ENCODE peak calls at places on chromosomes 6 and 20, in ten cellular contexts. L, B, J, F, T, Z, N, Q, W and P are unnamed samples.

GRCh38 chr6:123803862-123804681 is at the start of gene NKAIN2:
- DNase-seq in L (no peak), Q (peak; percentile 14), T (peak; percentile 56), J (no peak), F (peak; percentile 37), N (peak; percentile 60), Z (no peak), W (no peak), B (no peak), P (peak; percentile 31)

GRCh38 chr20:20092852-20093251 is 40.5 kb downstream of the CFAP61 start:
- DNase-seq in W (no peak), Q (no peak), N (no peak), J (no peak), Z (no peak), T (no peak), B (no peak), F (no peak), L (peak; percentile 7), P (no peak)

GRCh38 chr6:157804448-157805327 is 18.4 kb upstream of the SNX9 start:
- DNase-seq in B (no peak), Q (no peak), Z (no peak), F (no peak), J (no peak), L (no peak), T (no peak), W (no peak), N (no peak), P (no peak)

GRCh38 chr6:46876126-46876525 is 45.6 kb downstream of the ADGRF5 start:
- DNase-seq in N (peak; percentile 20), Q (no peak), W (no peak), J (peak; percentile 53), Z (peak; percentile 99), B (no peak), T (peak; percentile 13), L (peak; percentile 28), F (peak; percentile 47), P (no peak)

GRCh38 chr6:150417899-150418824 is 49.4 kb downstream of the IYD start:
- DNase-seq in J (no peak), Q (peak; percentile 72), F (no peak), N (no peak), T (peak; percentile 91), W (peak; percentile 36), B (no peak), Z (peak; percentile 86), L (peak; percentile 93), P (peak; percentile 77)

GRCh38 chr20:38156888-38157634 is 8.0 kb downstream of the TGM2 start:
- DNase-seq in J (no peak), W (no peak), F (peak; percentile 44), L (no peak), Z (no peak), T (no peak), Q (no peak), N (no peak), B (peak; percentile 95), P (no peak)

GRCh38 chr6:3596736-3597135 is 139.9 kb upstream of the SLC22A23 start:
- DNase-seq in B (no peak), W (no peak), Z (no peak), Q (no peak), N (no peak), F (no peak), J (no peak), L (no peak), T (no peak), P (no peak)

GRCh38 chr20:47821481-47822100 is 36.3 kb upstream of the SULF2 start:
- DNase-seq in T (no peak), Z (peak; percentile 93), N (no peak), L (peak; percentile 4), Q (no peak), F (no peak), J (no peak), W (no peak), B (peak; percentile 43), P (no peak)

GRCh38 chr6:36926711-36927110 is 27.8 kb upstream of the PI16 start:
- DNase-seq in Q (no peak), T (no peak), B (no peak), N (no peak), Z (no peak), F (no peak), L (no peak), W (no peak), J (no peak), P (no peak)

GRCh38 chr6:80366721-80367120 is 260.2 kb downstream of the BCKDHB start:
- DNase-seq in Q (no peak), L (peak; percentile 18), W (no peak), N (no peak), F (no peak), J (no peak), B (no peak), Z (no peak), T (peak; percentile 23), P (no peak)

GRCh38 chr6:163620670-163621330 is 206.3 kb downstream of the QKI start:
- DNase-seq in F (no peak), B (peak; percentile 38), N (no peak), W (no peak), L (no peak), Q (no peak), Z (no peak), T (no peak), J (no peak), P (no peak)
- TF ChIP-seq CTCF in F (no peak), B (no peak), N (no peak), W (no peak), L (no peak), Q (no peak), Z (no peak), T (no peak), J (no peak), P (no peak)

DNA sequence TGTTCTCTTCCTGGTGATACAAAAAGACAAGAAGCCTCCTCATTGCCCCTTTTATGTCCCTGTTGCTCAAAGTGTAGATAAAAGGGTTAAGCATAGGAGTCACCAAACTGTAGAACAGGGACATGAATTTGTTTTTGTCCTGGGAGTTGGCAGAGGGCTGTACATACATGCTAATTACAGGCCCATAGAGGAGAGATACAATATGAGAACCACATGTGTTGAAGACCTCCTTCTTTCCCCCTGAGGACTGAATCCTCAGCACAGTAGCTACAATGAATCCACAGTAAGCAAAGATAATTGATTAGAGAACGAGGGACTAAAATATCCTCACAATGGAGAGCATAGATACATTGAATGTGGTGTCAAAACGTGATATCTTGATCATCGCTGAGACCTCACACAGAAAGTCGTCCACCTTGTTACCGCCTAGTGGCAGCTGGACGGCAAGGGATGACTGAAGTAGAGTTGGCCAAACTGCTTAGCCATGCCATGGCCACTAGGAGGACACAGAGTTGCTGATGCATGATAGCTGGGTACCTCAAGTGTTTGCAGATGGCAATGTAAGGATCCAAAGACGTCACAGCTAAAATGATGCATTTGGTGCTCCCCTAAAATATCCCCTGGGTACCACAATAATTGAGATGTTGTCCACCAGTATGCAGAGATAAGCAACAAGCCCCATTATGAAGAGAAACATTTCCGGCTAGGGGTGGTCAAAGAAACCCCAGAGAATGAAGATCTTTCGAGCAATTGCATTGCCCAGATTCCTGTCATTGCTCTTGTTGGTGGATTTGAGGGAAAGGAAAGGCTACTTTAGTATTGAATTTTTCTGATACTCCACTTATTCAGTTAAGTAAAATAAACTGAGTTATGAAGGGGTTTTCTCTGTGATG is 15.0 kb downstream of the OR2B3 start:
- DNase-seq in J (no peak), Z (peak; percentile 46), F (no peak), L (peak; percentile 15), N (peak; percentile 60), W (no peak), Q (peak; percentile 23), B (no peak), T (peak; percentile 45), P (peak; percentile 24)
- TF ChIP-seq CTCF in J (peak; percentile 17), Z (peak; percentile 77), F (peak; percentile 45), L (peak; percentile 53), N (peak; percentile 79), W (peak; percentile 60), Q (peak; percentile 44), B (no peak), T (peak; percentile 62), P (peak; percentile 44)

DNA sequence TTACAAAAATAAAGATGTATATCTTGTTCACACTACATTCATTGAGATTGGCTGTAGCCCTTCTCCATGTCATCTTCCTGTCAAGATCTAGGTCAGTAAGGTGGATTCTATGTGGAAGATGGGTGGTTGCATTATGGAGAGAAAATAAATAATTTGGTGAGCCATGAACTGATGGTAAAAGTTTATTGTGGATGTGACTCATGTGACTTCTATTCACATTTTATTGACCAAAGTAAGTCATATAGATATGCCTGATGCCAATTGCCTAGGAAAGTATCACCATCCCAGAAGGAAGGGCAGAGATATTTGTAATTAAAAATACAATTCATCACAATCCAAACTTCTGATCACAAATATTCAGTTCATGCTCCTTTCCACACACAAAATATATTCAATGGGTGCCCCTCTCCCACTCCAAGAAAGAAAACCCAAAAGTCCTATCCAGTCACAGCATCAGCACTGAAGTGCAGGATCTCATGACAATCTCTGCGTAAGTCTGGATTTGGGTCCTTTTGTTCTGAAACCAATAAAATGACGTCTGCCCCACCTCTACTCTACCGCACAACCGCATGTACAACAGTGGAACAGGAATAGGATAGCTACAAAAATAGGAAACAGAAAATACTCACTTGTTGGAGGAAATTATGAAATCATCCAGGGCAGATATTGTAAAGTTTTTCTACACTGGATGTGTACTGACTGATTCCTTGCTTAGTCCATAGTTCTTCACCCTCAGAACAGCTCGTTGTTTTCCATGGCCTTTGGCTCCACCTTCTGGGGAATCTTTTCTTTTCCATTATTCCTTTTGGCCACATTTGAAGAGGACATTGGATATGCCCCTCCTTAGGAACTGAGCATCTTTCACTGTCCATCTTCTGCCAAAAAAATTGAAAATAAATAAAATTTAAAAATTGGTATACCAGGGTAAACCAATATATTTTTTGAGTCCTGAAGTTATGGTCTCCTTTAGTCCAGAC is 16.1 kb upstream of the SLC17A3 start:
- DNase-seq in T (peak; percentile 66), N (no peak), L (peak; percentile 32), J (no peak), Z (peak; percentile 46), F (no peak), W (no peak), Q (no peak), B (no peak), P (no peak)
- TF ChIP-seq CTCF in T (peak; percentile 58), N (peak; percentile 34), L (peak; percentile 57), J (peak; percentile 35), Z (peak; percentile 36), F (peak; percentile 58), W (peak; percentile 12), Q (peak; percentile 11), B (peak; percentile 48), P (peak; percentile 18)

GRCh38 chr20:50153153-50153499 is 397 bp downstream of the PEDS1 start:
- DNase-seq in N (no peak), F (no peak), Z (no peak), Q (no peak), L (no peak), W (no peak), J (no peak), T (no peak), B (no peak), P (peak; percentile 53)

GRCh38 chr20:50151034-50151743 is 2.3 kb downstream of the PEDS1 start:
- DNase-seq in W (no peak), L (peak; percentile 69), Z (peak; percentile 83), F (no peak), Q (no peak), T (no peak), J (peak; percentile 78), B (no peak), N (no peak), P (no peak)

GRCh38 chr20:50149481-50150254 is 3.9 kb downstream of the PEDS1 start:
- DNase-seq in Z (no peak), B (no peak), Q (no peak), N (no peak), T (no peak), J (no peak), W (no peak), F (no peak), L (no peak), P (no peak)

GRCh38 chr20:50153500-50154377 is at the start of gene PEDS1:
- DNase-seq in L (peak; percentile 90), J (peak; percentile 90), F (peak; percentile 95), B (peak; percentile 96), T (peak; percentile 95), Z (peak; percentile 77), Q (peak; percentile 99), W (no peak), N (peak; percentile 88), P (peak; percentile 99)

GRCh38 chr20:50152394-50153152 is 950 bp downstream of the PEDS1 start:
- DNase-seq in N (no peak), F (no peak), Z (peak; percentile 80), W (no peak), Q (no peak), B (no peak), L (no peak), J (no peak), T (no peak), P (no peak)
- TF ChIP-seq CTCF in N (no peak), F (peak; percentile 15), Z (peak; percentile 46), W (no peak), Q (no peak), B (no peak), L (peak; percentile 3), J (no peak), T (no peak), P (no peak)